ENCODE peak calls at places on chromosome 11, in seven cellular contexts. G is NCI-H146; E is C1 segment of cervical spinal cord; R is dorsolateral prefrontal cortex; Q is stimulated activated CD4-positive, alpha-beta T cell treated with anti-CD3 and anti-CD28 coated beads, Interleukin-2, amount 100 ng/mL, for 48 hours; C is body of pancreas; K is activated effector memory CD4-positive, alpha-beta T cell treated with anti-CD3 and anti-CD28 coated beads, Interleukin-2, amount 50 U/mL, for 16 hours. L is an unnamed sample.

GRCh38 chr11:34205326-34206035 is 100.1 kb downstream of the NAT10 start:
- DNase-seq in G (no peak), E (no peak), R (no peak), Q (no peak), C (no peak), K (no peak), L (no peak)

GRCh38 chr11:29005401-29005980 is 897.3 kb downstream of the METTL15 start:
- DNase-seq in G (no peak), E (no peak), R (no peak), Q (no peak), C (no peak), K (no peak), L (no peak)

GRCh38 chr11:117862753-117863152 is 13.7 kb downstream of the FXYD6 start:
- DNase-seq in G (no peak), E (no peak), R (no peak), Q (no peak), C (no peak), K (no peak), L (no peak)

GRCh38 chr11:11668781-11669180 is 47.0 kb upstream of the GALNT18 start:
- DNase-seq in G (no peak), E (no peak), R (no peak), Q (no peak), C (no peak), K (no peak), L (no peak)

GRCh38 chr11:121614661-121615240 is 162.0 kb upstream of the SORL1-AS1 start:
- DNase-seq in G (no peak), E (no peak), R (no peak), Q (no peak), C (no peak), K (no peak), L (no peak)

GRCh38 chr11:86460461-86461404 is 86.0 kb downstream of the CCDC81 start:
- DNase-seq in G (no peak), E (no peak), R (no peak), Q (no peak), C (no peak), K (no peak), L (no peak)

GRCh38 chr11:119518746-119519382 is 95.9 kb upstream of the THY1 start:
- DNase-seq in G (peak), E (no peak), R (no peak), Q (peak), C (no peak), K (no peak), L (no peak)

GRCh38 chr11:3835100-3835485 is 5.7 kb downstream of the RHOG start:
- DNase-seq in G (no peak), E (no peak), R (no peak), Q (no peak), C (no peak), K (no peak), L (no peak)

GRCh38 chr11:66324626-66325025 is 7.8 kb upstream of the CD248 start:
- DNase-seq in G (no peak), E (no peak), R (no peak), Q (no peak), C (no peak), K (no peak), L (no peak)

GRCh38 chr11:9639985-9640384 is 23.9 kb upstream of the SWAP70 start:
- DNase-seq in G (no peak), E (no peak), R (no peak), Q (no peak), C (peak), K (no peak), L (no peak)

GRCh38 chr11:44016129-44016528 is 31.7 kb upstream of the ACCSL start:
- DNase-seq in G (no peak), E (no peak), R (no peak), Q (no peak), C (peak), K (no peak), L (no peak)

L was measured in AG09309.